ENCODE peak calls at places on chromosomes 4 and X, in five cellular contexts. Z is prostate gland, V is HCT116, T is transverse colon, L is adrenal gland. D is an unnamed sample.
A peak's percentile ranks its signal among the peaks of the same experiment; 100 is the strongest.

GRCh38 chr4:2852481-2852881 is 8.8 kb downstream of the ADD1 start:
- DNase-seq in Z (no peak), V (no peak), T (peak; percentile 67), L (peak; percentile 63), D (peak; percentile 33)

GRCh38 chr4:84498203-84499026 is 677 bp downstream of the NKX6-1 start:
- DNase-seq in Z (no peak), V (peak; percentile 8), T (no peak), L (no peak), D (no peak)

GRCh38 chr4:148284526-148285193 is 157.6 kb downstream of the NR3C2 start:
- DNase-seq in Z (no peak), V (no peak), T (no peak), L (no peak), D (peak; percentile 44)

GRCh38 chr4:184401397-184402171 is 72.8 kb downstream of the IRF2 start:
- DNase-seq in Z (no peak), V (no peak), T (no peak), L (no peak), D (no peak)

GRCh38 chr4:76716020-76716419 is 181.9 kb downstream of the SOWAHB start:
- DNase-seq in Z (no peak), V (no peak), T (no peak), L (no peak), D (no peak)

GRCh38 chrX:134172588-134173259 is 64.3 kb upstream of the CCDC160 start:
- DNase-seq in Z (peak; percentile 33), V (no peak), T (peak; percentile 15), L (no peak), D (peak; percentile 28)

GRCh38 chr4:112007361-112007760 is 137.9 kb upstream of the FAM241A start:
- DNase-seq in Z (no peak), V (no peak), T (no peak), L (no peak), D (no peak)

GRCh38 chrX:100407784-100408642 is 2.1 kb downstream of the PCDH19 start:
- DNase-seq in Z (no peak), V (no peak), T (no peak), L (no peak), D (peak; percentile 16)

GRCh38 chr4:108466936-108467902 is 153.2 kb upstream of the RPL34 start:
- DNase-seq in Z (no peak), V (peak; percentile 6), T (no peak), L (peak; percentile 24), D (no peak)

GRCh38 chr4:58734030-58734673 is 1624.0 kb upstream of the IGFBP7 start:
- DNase-seq in Z (no peak), V (no peak), T (no peak), L (no peak), D (no peak)

GRCh38 chr4:184472540-184473264 is 1.6 kb downstream of the IRF2 start:
- DNase-seq in Z (peak; percentile 50), V (no peak), T (peak; percentile 92), L (peak; percentile 78), D (peak; percentile 83)

GRCh38 chrX:46770006-46770816 is 11.3 kb upstream of the SLC9A7 start:
- DNase-seq in Z (no peak), V (no peak), T (no peak), L (peak; percentile 24), D (no peak)

GRCh38 chrX:24720036-24720435 is 26.3 kb downstream of the POLA1 start:
- DNase-seq in Z (no peak), V (no peak), T (no peak), L (no peak), D (no peak)

GRCh38 chrX:2426289-2426882 is 74.4 kb downstream of the DHRSX start:
- DNase-seq in Z (no peak), V (no peak), T (no peak), L (no peak), D (no peak)

GRCh38 chr4:70895846-70896435 is 6.2 kb upstream of the MOB1B start:
- DNase-seq in Z (no peak), V (no peak), T (no peak), L (no peak), D (no peak)

GRCh38 chr4:52350926-52351325 is 299.8 kb downstream of the SPATA18 start:
- DNase-seq in Z (no peak), V (no peak), T (no peak), L (no peak), D (no peak)

GRCh38 chr4:38005637-38006036 is 45.4 kb downstream of the PTTG2 start:
- DNase-seq in Z (no peak), V (no peak), T (no peak), L (no peak), D (no peak)

GRCh38 chrX:44872319-44872816 is 620 bp upstream of the KDM6A start:
- DNase-seq in Z (peak; percentile 10), V (no peak), T (peak; percentile 65), L (peak; percentile 49), D (peak; percentile 25)

GRCh38 chr4:180485407-180485806 is 1757.8 kb upstream of the TENM3 start:
- DNase-seq in Z (no peak), V (no peak), T (no peak), L (no peak), D (no peak)

GRCh38 chrX:57156397-57157049 is 19.3 kb upstream of the SPIN2A start:
- DNase-seq in Z (no peak), V (peak; percentile 13), T (peak; percentile 53), L (no peak), D (peak; percentile 39)

GRCh38 chr4:89099034-89099433 is 12.3 kb upstream of the TIGD2 start:
- DNase-seq in Z (no peak), V (no peak), T (no peak), L (no peak), D (no peak)

GRCh38 chr4:80990851-80991250 is 39.7 kb upstream of the BMP3 start:
- DNase-seq in Z (no peak), V (no peak), T (no peak), L (no peak), D (no peak)

GRCh38 chrX:145475725-145476124 is 228.4 kb downstream of the SPANXN1 start:
- DNase-seq in Z (no peak), V (no peak), T (no peak), L (no peak), D (no peak)
- TF ChIP-seq CTCF in Z (no peak), V (no peak), T (no peak), L (no peak), D (no peak)

GRCh38 chr4:169410839-169411770 is 140.3 kb upstream of the SH3RF1 start:
- DNase-seq in Z (no peak), V (no peak), T (peak; percentile 18), L (peak; percentile 21), D (no peak)
- TF ChIP-seq POLR2A in Z (no peak), V (no peak), T (no peak), L (no peak), D (no peak)

GRCh38 chr4:7823416-7823824 is 116.2 kb downstream of the AFAP1 start:
- DNase-seq in Z (no peak), V (no peak), T (peak; percentile 47), L (no peak), D (peak; percentile 54)
- H3K36me3 ChIP-seq in Z (no peaks in the 10 kb centered on the region), V (no peaks in the 10 kb centered on the region), T (no peaks in the 10 kb centered on the region), L (no peaks in the 10 kb centered on the region), D (no peaks in the 10 kb centered on the region)

DNA sequence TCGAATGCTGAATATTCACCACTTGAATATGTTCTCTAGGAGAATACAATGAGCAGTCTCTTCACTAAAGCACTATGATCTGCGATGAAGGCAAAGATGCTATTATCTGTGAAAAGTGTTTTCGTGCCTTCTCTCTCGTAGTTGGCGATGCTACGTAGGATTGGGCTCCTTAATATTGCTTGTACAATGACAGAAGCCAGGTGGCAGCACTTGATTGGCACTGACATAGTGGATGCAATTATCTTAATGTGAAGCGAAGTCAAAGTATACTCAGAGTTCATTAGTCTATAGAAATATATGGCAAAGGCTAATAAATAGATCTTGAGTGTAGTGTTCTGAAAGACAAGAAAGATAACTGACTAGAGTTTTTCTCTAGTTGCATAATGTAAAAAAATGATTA is 1135.7 kb upstream of the AGA start:
- DNase-seq in Z (no peak), V (no peak), T (no peak), L (no peak), D (peak; percentile 32)
- TF ChIP-seq CTCF in Z (no peak), V (no peak), T (no peak), L (no peak), D (no peak)

DNA sequence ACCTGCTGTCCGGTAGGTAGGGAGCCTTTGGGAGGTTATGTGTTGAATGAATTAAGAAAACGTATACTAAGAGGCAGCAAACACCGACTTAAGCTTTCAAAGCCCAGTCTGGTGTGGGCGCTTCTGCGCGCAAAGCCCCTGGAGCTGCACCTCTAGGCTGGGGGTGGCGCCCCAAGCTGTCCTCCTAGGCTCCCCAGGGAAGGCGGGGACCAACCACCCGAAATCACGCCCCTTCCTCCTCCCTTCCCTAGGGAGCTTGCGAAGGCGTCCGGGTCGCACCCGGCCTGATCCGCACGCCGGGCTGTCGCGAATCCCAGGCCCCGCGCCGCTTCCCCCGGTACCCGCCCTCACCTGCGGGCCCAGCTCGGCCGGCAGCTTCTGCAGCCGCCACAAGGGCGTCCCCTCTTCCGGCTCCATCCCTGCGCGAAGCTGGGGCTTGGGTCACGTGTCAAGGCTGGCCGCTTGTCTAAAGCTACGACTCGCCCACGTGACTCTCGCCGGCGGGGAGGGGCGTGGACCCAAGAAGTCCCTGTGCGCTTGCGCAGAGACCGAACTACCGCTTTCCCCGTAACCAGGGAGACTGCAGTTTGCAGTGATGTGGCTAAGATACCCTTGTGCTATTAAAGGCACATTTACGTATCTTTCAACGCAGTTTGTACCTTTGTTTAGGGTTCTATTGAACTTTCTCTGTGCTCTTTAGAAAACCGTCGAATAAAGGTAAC is at the start of gene COMMD8:
- DNase-seq in Z (peak; percentile 95), V (peak; percentile 89), T (peak; percentile 98), L (peak; percentile 96), D (peak; percentile 99)
- TF ChIP-seq POLR2A in Z (peak; percentile 53), V (no peak), T (peak; percentile 70), L (peak; percentile 48), D (no peak)

D was measured in testis.